ENCODE peak calls at places on chromosome 18, in ten cellular contexts. Z is fibroblast of mammary gland, A is astrocyte, T is mesothelial cell of epicardium, L is neural progenitor cell, S is A549, J is HFF-Myc, P is WTC11, Y is cardiac fibroblast, R is type B pancreatic cell. N is an unnamed sample.

GRCh38 chr18:62912885-62913284 is 197.5 kb downstream of the PHLPP1 start:
- DNase-seq in Z (no peak), A (no peak), T (no peak), L (no peak), S (no peak), J (no peak), P (no peak), Y (no peak), R (no peak), N (no peak)

GRCh38 chr18:13585379-13586153 is 140.8 kb downstream of the FAM210A start:
- DNase-seq in Z (no peak), A (no peak), T (no peak), L (no peak), S (no peak), J (no peak), P (no peak), Y (no peak), R (no peak), N (no peak)

GRCh38 chr18:58967643-58968291 is 103.1 kb downstream of the ZNF532 start:
- DNase-seq in Z (no peak), A (no peak), T (no peak), L (no peak), S (no peak), J (peak), P (no peak), Y (no peak), R (no peak), N (no peak)

GRCh38 chr18:41645600-41646360 is 309.3 kb upstream of the PIK3C3 start:
- DNase-seq in Z (no peak), A (no peak), T (no peak), L (no peak), S (no peak), J (no peak), P (no peak), Y (no peak), R (no peak), N (no peak)

GRCh38 chr18:12470382-12471090 is 62.8 kb downstream of the PRELID3A start:
- DNase-seq in Z (peak), A (no peak), T (peak), L (peak), S (no peak), J (no peak), P (no peak), Y (no peak), R (no peak), N (no peak)

GRCh38 chr18:48563027-48563426 is 24.2 kb downstream of the CTIF start:
- DNase-seq in Z (peak), A (peak), T (no peak), L (no peak), S (peak), J (no peak), P (no peak), Y (peak), R (no peak), N (no peak)

GRCh38 chr18:616380-616995 is 19.7 kb downstream of the CLUL1 start:
- DNase-seq in Z (peak), A (peak), T (no peak), L (peak), S (peak), J (peak), P (no peak), Y (peak), R (no peak), N (no peak)

GRCh38 chr18:56314396-56314795 is 324.0 kb downstream of the TXNL1 start:
- DNase-seq in Z (peak), A (no peak), T (no peak), L (no peak), S (peak), J (no peak), P (no peak), Y (peak), R (no peak), N (no peak)

GRCh38 chr18:54880706-54881105 is 52.4 kb downstream of the RAB27B start:
- DNase-seq in Z (peak), A (peak), T (no peak), L (no peak), S (peak), J (peak), P (no peak), Y (peak), R (no peak), N (no peak)

GRCh38 chr18:59085126-59085794 is 54.4 kb upstream of the SEC11C start:
- DNase-seq in Z (no peak), A (no peak), T (no peak), L (no peak), S (no peak), J (no peak), P (no peak), Y (no peak), R (no peak), N (no peak)

GRCh38 chr18:49547701-49548100 is 14.2 kb upstream of the LIPG start:
- DNase-seq in Z (no peak), A (no peak), T (no peak), L (no peak), S (no peak), J (no peak), P (no peak), Y (peak), R (no peak), N (no peak)

GRCh38 chr18:35442701-35443100 is 55.1 kb downstream of the INO80C start:
- DNase-seq in Z (no peak), A (no peak), T (no peak), L (no peak), S (no peak), J (no peak), P (no peak), Y (no peak), R (no peak), N (no peak)

GRCh38 chr18:9336827-9337226 is 2.3 kb downstream of the TWSG1 start:
- DNase-seq in Z (no peak), A (no peak), T (no peak), L (no peak), S (no peak), J (no peak), P (no peak), Y (no peak), R (no peak), N (no peak)

GRCh38 chr18:9333441-9334350 is 877 bp upstream of the TWSG1 start:
- DNase-seq in Z (no peak), A (no peak), T (no peak), L (peak), S (no peak), J (no peak), P (peak), Y (no peak), R (no peak), N (peak)

GRCh38 chr18:9337875-9338274 is 3.3 kb downstream of the TWSG1 start:
- DNase-seq in Z (peak), A (peak), T (no peak), L (no peak), S (no peak), J (no peak), P (no peak), Y (no peak), R (no peak), N (no peak)

GRCh38 chr18:9335255-9336045 is 877 bp downstream of the TWSG1 start:
- DNase-seq in Z (peak), A (no peak), T (no peak), L (peak), S (no peak), J (no peak), P (no peak), Y (peak), R (no peak), N (no peak)

GRCh38 chr18:9334351-9335254 is at the start of gene TWSG1:
- DNase-seq in Z (peak), A (peak), T (peak), L (peak), S (peak), J (peak), P (peak), Y (peak), R (peak), N (peak)
- TF ChIP-seq CTCF in Z (no peak), A (no peak), T (peak), L (peak), S (peak), J (peak), P (peak), Y (peak), R (peak), N (peak)

GRCh38 chr18:2571200-2572143 is at the start of the genes METTL4 and NDC80:
- DNase-seq in Z (peak), A (peak), T (peak), L (peak), S (peak), J (peak), P (peak), Y (peak), R (peak), N (peak)
- TF ChIP-seq CTCF in Z (no peak), A (no peak), T (no peak), L (no peak), S (no peak), J (no peak), P (no peak), Y (no peak), R (no peak), N (no peak)

GRCh38 chr18:50661013-50661412 is 101.1 kb downstream of the MAPK4 start:
- DNase-seq in Z (no peak), A (no peak), T (no peak), L (no peak), S (no peak), J (no peak), P (no peak), Y (no peak), R (no peak), N (no peak)
- TF ChIP-seq CTCF in Z (no peak), A (no peak), T (no peak), L (no peak), S (no peak), J (no peak), P (no peak), Y (no peak), R (no peak), N (no peak)

GRCh38 chr18:7021994-7022840 is 95.4 kb downstream of the LAMA1 start:
- DNase-seq in Z (peak), A (no peak), T (no peak), L (peak), S (peak), J (peak), P (no peak), Y (peak), R (no peak), N (no peak)
- TF ChIP-seq CTCF in Z (peak), A (peak), T (peak), L (peak), S (peak), J (peak), P (no peak), Y (peak), R (peak), N (no peak)

GRCh38 chr18:36688020-36688965 is 140.5 kb downstream of the TPGS2 start:
- DNase-seq in Z (peak), A (no peak), T (peak), L (peak), S (peak), J (no peak), P (peak), Y (peak), R (no peak), N (peak)
- TF ChIP-seq CTCF in Z (peak), A (peak), T (peak), L (peak), S (peak), J (peak), P (peak), Y (peak), R (peak), N (peak)

DNA sequence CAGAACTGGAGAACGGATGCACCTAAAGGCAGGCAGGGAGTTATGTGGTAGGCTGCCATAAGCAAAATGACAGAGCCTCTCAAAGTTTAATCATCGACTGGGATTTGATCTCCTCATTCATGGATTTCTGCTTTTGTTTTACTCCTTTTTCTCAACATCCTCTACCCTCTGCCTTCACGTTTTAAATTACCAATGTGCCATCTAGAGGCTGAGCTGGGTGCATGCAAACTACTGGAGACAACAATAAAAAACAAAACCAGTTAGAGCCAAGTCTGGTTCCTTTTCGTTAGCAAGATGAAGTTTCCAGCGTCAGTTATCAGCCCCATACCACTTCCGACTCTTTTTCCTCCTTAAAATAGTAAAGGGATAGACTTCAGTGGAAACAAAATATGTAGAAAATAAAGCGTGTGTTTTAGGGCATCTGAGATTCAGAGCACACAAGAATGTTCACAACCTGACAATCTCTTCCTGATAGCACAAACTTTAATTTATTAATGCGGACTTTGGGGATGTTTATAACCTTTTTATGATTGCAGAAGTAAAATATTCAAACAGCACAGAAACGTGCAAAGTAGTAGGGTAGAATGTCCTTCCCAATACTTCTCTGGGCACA is 117.0 kb downstream of the LAMA1 start:
- DNase-seq in Z (peak), A (no peak), T (no peak), L (peak), S (no peak), J (no peak), P (no peak), Y (peak), R (no peak), N (no peak)
- TF ChIP-seq CTCF in Z (peak), A (peak), T (peak), L (peak), S (peak), J (peak), P (no peak), Y (peak), R (peak), N (no peak)

GRCh38 chr18:14975431-14975830 is 227.5 kb downstream of the ANKRD30B start:
- DNase-seq in Z (no peak), A (no peak), T (no peak), L (no peak), S (no peak), J (no peak), P (no peak), Y (no peak), R (no peak), N (no peak)

GRCh38 chr18:14979875-14980274 is 231.9 kb downstream of the ANKRD30B start:
- DNase-seq in Z (no peak), A (no peak), T (no peak), L (no peak), S (no peak), J (no peak), P (no peak), Y (no peak), R (no peak), N (no peak)

GRCh38 chr18:14976736-14977430 is 228.9 kb downstream of the ANKRD30B start:
- DNase-seq in Z (peak), A (no peak), T (no peak), L (no peak), S (no peak), J (no peak), P (no peak), Y (peak), R (no peak), N (no peak)

GRCh38 chr18:14978191-14978590 is 230.2 kb downstream of the ANKRD30B start:
- DNase-seq in Z (no peak), A (no peak), T (no peak), L (no peak), S (no peak), J (no peak), P (no peak), Y (no peak), R (no peak), N (no peak)

DNA sequence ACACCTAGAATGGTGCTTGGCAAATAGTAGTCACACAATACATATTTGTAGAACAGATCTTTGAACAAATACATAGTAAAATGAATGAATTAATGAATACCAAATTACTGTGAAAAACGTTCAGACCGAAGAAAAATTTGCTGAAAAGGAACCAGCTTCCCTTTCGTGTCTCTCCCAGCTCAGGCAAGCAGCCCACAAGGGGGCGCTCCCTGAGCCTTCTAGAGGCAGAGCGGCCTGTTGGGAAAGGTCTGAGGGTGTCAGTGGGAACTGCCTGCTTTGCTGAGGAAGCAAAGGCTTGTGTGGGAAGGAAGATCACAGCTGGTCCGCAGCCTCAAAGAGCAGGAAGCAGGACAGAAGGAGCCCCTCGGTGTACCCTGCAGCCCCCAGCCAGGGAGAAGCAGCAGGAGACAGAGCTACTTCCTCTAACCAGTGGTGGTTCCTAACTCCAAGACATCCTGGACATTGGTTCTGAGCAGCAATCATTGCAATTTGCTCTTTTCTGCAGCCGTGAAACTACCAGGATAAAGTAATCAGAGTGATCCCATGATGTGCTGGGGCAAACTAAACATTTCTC is 231.1 kb downstream of the ANKRD30B start:
- DNase-seq in Z (peak), A (no peak), T (no peak), L (no peak), S (peak), J (no peak), P (peak), Y (peak), R (no peak), N (no peak)
- TF ChIP-seq CTCF in Z (peak), A (peak), T (no peak), L (no peak), S (no peak), J (no peak), P (no peak), Y (peak), R (no peak), N (no peak)

GRCh38 chr18:32907215-32907590 is 134.4 kb upstream of the KLHL14 start:
- DNase-seq in Z (no peak), A (no peak), T (no peak), L (no peak), S (no peak), J (no peak), P (no peak), Y (no peak), R (no peak), N (no peak)
- TF ChIP-seq CTCF in Z (no peak), A (no peak), T (no peak), L (no peak), S (no peak), J (no peak), P (no peak), Y (no peak), R (no peak), N (no peak)

GRCh38 chr18:26650310-26651285 is 102.2 kb upstream of the KCTD1 start:
- DNase-seq in Z (no peak), A (no peak), T (no peak), L (no peak), S (no peak), J (no peak), P (no peak), Y (no peak), R (no peak), N (no peak)

GRCh38 chr18:26652501-26652900 is 104.1 kb upstream of the KCTD1 start:
- DNase-seq in Z (no peak), A (no peak), T (no peak), L (peak), S (no peak), J (no peak), P (no peak), Y (no peak), R (no peak), N (no peak)

GRCh38 chr18:26646897-26647296 is 98.5 kb upstream of the KCTD1 start:
- DNase-seq in Z (no peak), A (no peak), T (no peak), L (no peak), S (no peak), J (no peak), P (no peak), Y (no peak), R (no peak), N (no peak)

GRCh38 chr18:26649193-26649543 is 100.8 kb upstream of the KCTD1 start:
- DNase-seq in Z (no peak), A (no peak), T (no peak), L (no peak), S (no peak), J (no peak), P (no peak), Y (no peak), R (no peak), N (no peak)

DNA sequence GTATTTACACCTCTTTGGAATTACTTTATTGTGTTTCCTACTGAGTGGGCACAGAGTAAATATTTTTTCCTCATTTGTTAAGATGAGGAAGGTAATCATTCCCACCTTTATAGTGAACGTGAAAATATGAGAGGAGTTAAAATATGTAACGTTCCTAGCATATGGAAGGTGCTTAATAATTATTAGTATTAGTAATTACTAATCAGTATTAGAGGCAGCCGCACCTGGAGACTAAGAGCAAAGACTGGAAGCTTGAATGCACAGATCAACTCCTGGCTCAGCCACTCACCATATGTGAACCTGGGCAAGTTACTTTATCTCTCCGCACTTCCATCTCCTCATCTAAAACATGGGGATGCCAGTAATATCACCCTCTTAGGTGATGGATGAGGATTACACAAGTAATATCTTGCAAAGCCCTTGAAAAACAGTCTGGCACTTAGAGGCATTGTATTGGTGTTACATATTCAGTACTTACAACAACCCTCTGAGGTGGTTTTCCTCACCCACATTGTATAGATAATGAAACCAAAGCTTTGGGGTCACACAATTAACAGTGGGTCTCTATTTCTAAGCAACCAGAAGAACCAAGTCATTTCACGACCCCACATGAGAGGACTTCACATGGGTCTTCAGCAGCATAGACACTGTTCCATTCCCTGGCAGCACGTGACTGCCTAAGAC is 100.3 kb upstream of the KCTD1 start:
- DNase-seq in Z (no peak), A (no peak), T (no peak), L (no peak), S (no peak), J (no peak), P (no peak), Y (no peak), R (no peak), N (no peak)
- TF ChIP-seq CTCF in Z (no peak), A (no peak), T (no peak), L (no peak), S (no peak), J (no peak), P (no peak), Y (no peak), R (no peak), N (no peak)

GRCh38 chr18:78580835-78581339 is 398.7 kb upstream of the SALL3 start:
- DNase-seq in Z (no peak), A (no peak), T (no peak), L (no peak), S (no peak), J (no peak), P (no peak), Y (no peak), R (no peak), N (no peak)
- TF ChIP-seq CTCF in Z (no peak), A (no peak), T (no peak), L (peak), S (no peak), J (no peak), P (no peak), Y (no peak), R (no peak), N (no peak)

N was measured in ovary.